ENCODE peak calls at places on chromosomes 6 and 20, in nine cellular contexts. Q is WTC11, O is RWPE1, H is colonic mucosa, B is kidney epithelial cell, N is HFF-Myc, U is H9, D is right atrium auricular region, E is transverse colon. K is an unnamed sample.

GRCh38 chr6:12288211-12288618 is 1.9 kb upstream of the EDN1 start:
- DNase-seq in U (no peak), B (no peak), H (no peak), N (no peak), Q (no peak), E (no peak), O (no peak), D (no peak), K (no peak)

GRCh38 chr20:52379723-52380336 is 188.3 kb upstream of the ZFP64 start:
- DNase-seq in B (no peak), H (peak), N (no peak), U (no peak), D (no peak), Q (peak), E (peak), O (peak), K (no peak)

GRCh38 chr20:20083796-20084195 is 31.5 kb downstream of the CFAP61 start:
- DNase-seq in O (peak), Q (no peak), N (no peak), D (no peak), H (no peak), U (no peak), E (no peak), B (no peak), K (peak)

GRCh38 chr6:151716446-151717047 is 90.9 kb upstream of the ESR1 start:
- DNase-seq in O (no peak), H (no peak), B (no peak), E (no peak), U (peak), N (no peak), D (no peak), Q (peak), K (no peak)

GRCh38 chr20:10719740-10720380 is 46.1 kb upstream of the JAG1 start:
- DNase-seq in U (no peak), E (no peak), B (no peak), O (no peak), Q (no peak), H (no peak), D (no peak), N (no peak), K (no peak)

GRCh38 chr20:8579060-8579459 is 447.0 kb downstream of the PLCB1 start:
- DNase-seq in U (no peak), H (no peak), B (no peak), O (no peak), N (no peak), E (no peak), Q (no peak), D (no peak), K (no peak)

GRCh38 chr6:27851440-27851839 is 60.8 kb downstream of the OR2B2 start:
- DNase-seq in E (no peak), Q (no peak), U (no peak), O (no peak), B (no peak), D (no peak), H (no peak), N (no peak), K (no peak)

GRCh38 chr20:34632870-34633452 is 43.9 kb downstream of the PIGU start:
- DNase-seq in Q (no peak), E (peak), D (no peak), B (no peak), O (no peak), U (no peak), H (peak), N (no peak), K (no peak)

GRCh38 chr6:146095481-146095880 is 66.6 kb downstream of the GRM1 start:
- DNase-seq in Q (no peak), D (no peak), H (no peak), N (no peak), O (no peak), B (no peak), U (no peak), E (no peak), K (no peak)

GRCh38 chr6:33914519-33915120 is 110.8 kb upstream of the MLN start:
- DNase-seq in U (no peak), Q (no peak), E (peak), O (no peak), D (no peak), N (no peak), B (no peak), H (no peak), K (no peak)

GRCh38 chr6:167652701-167653095 is 174.0 kb upstream of the AFDN start:
- DNase-seq in E (no peak), U (peak), Q (no peak), N (no peak), H (no peak), O (no peak), D (no peak), B (no peak), K (no peak)

GRCh38 chr6:18329781-18330180 is 57.4 kb upstream of the RNF144B start:
- DNase-seq in N (no peak), U (no peak), H (no peak), E (no peak), D (no peak), Q (no peak), B (no peak), O (no peak), K (no peak)

GRCh38 chr6:112193111-112193510 is 61.3 kb downstream of the LAMA4 start:
- DNase-seq in E (no peak), Q (no peak), B (no peak), H (no peak), N (no peak), U (no peak), O (no peak), D (no peak), K (no peak)

GRCh38 chr20:9458075-9458818 is 56.1 kb upstream of the LAMP5 start:
- DNase-seq in D (no peak), O (no peak), Q (peak), E (no peak), B (no peak), U (peak), H (peak), N (no peak), K (no peak)

GRCh38 chr6:71745525-71745924 is 140.8 kb upstream of the RIMS1 start:
- DNase-seq in B (no peak), E (no peak), H (no peak), U (peak), O (no peak), D (no peak), Q (no peak), N (no peak), K (no peak)

GRCh38 chr6:41527721-41528408 is 18.3 kb upstream of the FOXP4 start:
- DNase-seq in O (no peak), H (peak), Q (peak), U (no peak), B (no peak), N (no peak), E (peak), D (no peak), K (no peak)

GRCh38 chr20:21615617-21616080 is 89.8 kb upstream of the PAX1 start:
- DNase-seq in U (peak), D (no peak), E (peak), B (peak), Q (peak), H (peak), O (peak), N (no peak), K (no peak)

DNA sequence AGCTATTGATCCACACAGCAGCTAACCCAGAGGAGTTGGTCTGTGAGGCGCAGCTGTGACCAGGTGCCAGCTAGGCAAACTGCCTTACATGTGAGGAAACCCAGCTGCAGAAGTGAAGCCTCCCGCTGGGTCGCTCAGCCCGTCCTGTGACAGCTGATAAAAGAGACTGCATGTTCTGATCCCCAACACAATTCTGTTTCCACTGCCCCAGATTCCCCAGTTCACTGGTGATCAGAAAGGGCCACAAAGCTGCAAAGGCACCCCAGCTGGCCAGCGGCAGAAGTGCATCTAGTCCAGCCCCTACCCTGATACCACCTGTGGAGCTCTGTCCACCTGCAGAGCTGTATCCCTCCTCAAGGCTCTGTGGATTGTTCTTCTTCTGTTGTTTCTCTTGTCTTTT is 64.5 kb downstream of the CTNNBL1 start:
- DNase-seq in B (no peak), H (no peak), E (no peak), N (no peak), D (no peak), U (peak), O (peak), Q (peak), K (no peak)
- TF ChIP-seq CTCF in B (peak), H (no peak), E (no peak), N (peak), D (no peak), U (peak), O (no peak), Q (peak), K (no peak)

GRCh38 chr20:41245086-41245707 is 72.3 kb downstream of the ZHX3 start:
- DNase-seq in O (no peak), H (no peak), U (peak), N (no peak), E (no peak), D (no peak), B (no peak), Q (peak), K (no peak)
- TF ChIP-seq CTCF in O (no peak), H (no peak), U (peak), N (no peak), E (peak), D (peak), B (peak), Q (no peak), K (peak)

GRCh38 chr20:62739581-62740285 is 31.1 kb downstream of the NTSR1 start:
- DNase-seq in H (peak), E (peak), Q (peak), N (peak), U (no peak), B (no peak), D (peak), O (peak), K (no peak)
- TF ChIP-seq CTCF in H (no peak), E (no peak), Q (no peak), N (no peak), U (no peak), B (no peak), D (no peak), O (no peak), K (no peak)

GRCh38 chr20:56187791-56188190 is 60.7 kb upstream of the MC3R start:
- DNase-seq in Q (no peak), B (no peak), U (peak), E (no peak), N (no peak), D (no peak), O (peak), H (no peak), K (no peak)
- TF ChIP-seq CTCF in Q (no peak), B (no peak), U (no peak), E (no peak), N (no peak), D (peak), O (peak), H (no peak), K (no peak)